ENCODE peak calls at places on chromosomes 16 and 17, in ten cellular contexts. V, Z, C, J, K, T, F, N, R and I are unnamed samples.

GRCh38 chr17:45784583-45785372 is 658 bp downstream of the CRHR1 start:
- DNase-seq in V (peak), Z (peak), C (no peak), J (peak), K (no peak), T (no peak), F (no peak), N (no peak), R (no peak), I (peak)

GRCh38 chr16:48165961-48166578 is 10.3 kb upstream of the ABCC12 start:
- DNase-seq in V (no peak), Z (no peak), C (no peak), J (no peak), K (no peak), T (no peak), F (no peak), N (peak), R (no peak), I (no peak)

GRCh38 chr17:55547027-55547670 is 35.9 kb upstream of the SMIM36 start:
- DNase-seq in V (no peak), Z (no peak), C (no peak), J (no peak), K (no peak), T (no peak), F (no peak), N (peak), R (no peak), I (no peak)

GRCh38 chr17:1640329-1641064 is 5.0 kb downstream of the SCARF1 start:
- DNase-seq in V (no peak), Z (no peak), C (no peak), J (peak), K (no peak), T (no peak), F (no peak), N (no peak), R (no peak), I (no peak)

GRCh38 chr16:79261461-79261860 is 339.1 kb downstream of the MAF start:
- DNase-seq in V (peak), Z (peak), C (no peak), J (peak), K (no peak), T (no peak), F (no peak), N (no peak), R (no peak), I (peak)

GRCh38 chr16:81429045-81429521 is 15.5 kb upstream of the CMIP start:
- DNase-seq in V (peak), Z (no peak), C (no peak), J (no peak), K (no peak), T (no peak), F (no peak), N (peak), R (peak), I (peak)

GRCh38 chr17:80101946-80102706 is 745 bp downstream of the GAA start:
- DNase-seq in V (no peak), Z (peak), C (no peak), J (no peak), K (peak), T (no peak), F (no peak), N (peak), R (no peak), I (peak)

GRCh38 chr17:51638909-51639308 is 378.6 kb downstream of the UTP18 start:
- DNase-seq in V (no peak), Z (no peak), C (no peak), J (no peak), K (no peak), T (no peak), F (no peak), N (no peak), R (no peak), I (no peak)

GRCh38 chr17:30230596-30231125 is 4.8 kb downstream of the SLC6A4 start:
- DNase-seq in V (no peak), Z (no peak), C (no peak), J (no peak), K (no peak), T (no peak), F (no peak), N (peak), R (no peak), I (no peak)

GRCh38 chr17:65190467-65191095 is 53.4 kb downstream of the RGS9 start:
- DNase-seq in V (no peak), Z (no peak), C (no peak), J (no peak), K (no peak), T (no peak), F (no peak), N (peak), R (no peak), I (no peak)

GRCh38 chr17:71447644-71448043 is 673.2 kb upstream of the SOX9 start:
- DNase-seq in V (no peak), Z (no peak), C (no peak), J (no peak), K (no peak), T (no peak), F (no peak), N (no peak), R (no peak), I (no peak)

GRCh38 chr17:3959295-3959899 is 4.8 kb downstream of the ATP2A3 start:
- DNase-seq in V (no peak), Z (peak), C (no peak), J (no peak), K (no peak), T (peak), F (no peak), N (peak), R (no peak), I (no peak)

GRCh38 chr16:85400305-85401205 is 212.6 kb upstream of the GSE1 start:
- DNase-seq in V (peak), Z (no peak), C (peak), J (no peak), K (peak), T (no peak), F (no peak), N (no peak), R (no peak), I (no peak)

GRCh38 chr17:73411330-73411747 is 99.5 kb upstream of the CDC42EP4 start:
- DNase-seq in V (no peak), Z (no peak), C (peak), J (no peak), K (no peak), T (no peak), F (no peak), N (no peak), R (no peak), I (no peak)

GRCh38 chr17:77308768-77309726 is 168.3 kb downstream of the SEC14L1 start:
- DNase-seq in V (no peak), Z (peak), C (peak), J (peak), K (no peak), T (no peak), F (no peak), N (peak), R (no peak), I (no peak)

DNA sequence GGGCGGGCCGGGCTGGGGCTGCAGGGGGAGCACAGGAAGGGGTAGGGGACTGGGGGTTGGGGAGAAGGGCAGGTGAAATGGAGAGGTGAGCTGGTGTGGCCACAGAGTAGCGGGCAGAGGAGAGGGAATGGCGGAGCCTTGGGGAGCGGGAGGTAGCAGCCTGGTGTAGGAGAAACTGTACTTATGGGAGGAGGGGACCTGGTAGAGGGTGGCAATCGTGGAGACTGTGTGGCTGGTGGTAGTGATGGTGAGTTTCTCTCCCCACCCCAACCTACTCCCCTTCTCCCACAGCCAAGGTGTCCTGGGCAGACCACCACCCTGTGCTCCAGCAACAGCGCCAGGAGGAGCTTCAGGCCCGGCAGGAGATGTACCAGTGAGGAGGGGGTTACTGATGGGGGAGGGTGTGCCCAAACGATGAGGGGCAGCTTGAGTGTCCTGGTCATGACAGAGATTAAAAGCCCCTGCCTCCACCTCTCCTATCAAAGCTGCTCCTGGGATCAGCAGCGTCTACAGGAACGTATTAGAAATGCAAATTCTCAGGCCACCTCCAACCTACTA is 831 bp downstream of the ALOX15B start:
- DNase-seq in V (no peak), Z (no peak), C (no peak), J (no peak), K (no peak), T (no peak), F (no peak), N (no peak), R (no peak), I (no peak)
- H3K4me3 ChIP-seq in V (no peak), Z (no peak), C (no peak), J (no peak), K (peak), T (no peak), F (no peak), N (no peak), R (no peak), I (no peak)

GRCh38 chr17:74695629-74696028 is 17.1 kb downstream of the CD300LF start:
- DNase-seq in V (no peak), Z (no peak), C (no peak), J (no peak), K (no peak), T (no peak), F (no peak), N (no peak), R (no peak), I (no peak)
- TF ChIP-seq CTCF in V (no peak), Z (no peak), C (no peak), J (no peak), K (no peak), T (no peak), F (no peak), N (no peak), R (no peak), I (peak)

DNA sequence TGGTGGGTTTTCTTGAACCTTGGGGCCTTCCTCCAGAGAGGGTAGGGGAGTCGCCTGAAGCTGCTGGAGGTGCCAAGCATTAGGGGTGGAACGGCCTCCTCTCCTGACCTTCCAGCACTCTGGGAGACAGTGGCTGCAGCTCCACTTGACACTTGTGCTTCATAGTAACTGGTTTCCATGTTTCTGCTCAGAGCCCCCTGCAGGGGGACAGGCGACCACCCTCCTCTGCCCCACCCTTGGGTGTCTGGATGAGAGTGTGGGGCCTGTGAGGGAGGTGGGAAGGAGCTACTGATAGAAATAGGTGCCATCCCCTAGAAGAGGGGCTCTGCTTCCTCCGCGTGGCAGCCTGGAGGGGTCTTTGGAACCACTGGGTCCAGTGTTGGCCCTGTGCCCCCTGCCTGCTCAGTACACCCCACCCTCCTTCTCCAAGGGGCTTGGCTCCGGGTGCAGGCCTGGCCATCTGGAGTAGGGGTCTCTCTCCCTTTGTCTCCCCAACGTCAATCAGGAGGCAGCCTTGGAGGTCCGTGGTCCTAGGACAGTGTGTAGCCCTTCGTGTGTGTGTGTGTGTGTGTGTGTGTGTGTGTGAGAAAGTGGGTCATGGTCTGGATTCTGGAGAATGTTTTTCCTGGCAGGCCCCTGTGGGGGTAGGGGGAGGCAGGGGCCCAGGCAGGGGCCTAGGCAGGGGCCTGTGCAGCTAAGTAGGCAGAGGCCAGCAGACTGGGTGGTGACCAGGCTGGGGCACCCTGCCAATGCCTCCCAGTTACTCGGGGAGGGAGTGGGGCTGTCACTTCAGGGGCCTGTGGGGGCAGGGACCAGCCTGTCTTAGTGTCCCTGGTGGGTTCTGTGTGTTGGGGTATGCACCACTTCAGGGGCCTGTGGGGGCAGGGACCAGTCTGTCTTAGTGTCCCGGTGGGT is 4.9 kb downstream of the LASP1 start:
- DNase-seq in V (no peak), Z (no peak), C (no peak), J (no peak), K (no peak), T (no peak), F (no peak), N (no peak), R (no peak), I (no peak)
- H3K27ac ChIP-seq in V (peak), Z (peak), C (peak), J (peak), K (peak), T (peak), F (peak), N (peak), R (peak), I (no peak)

GRCh38 chr17:7041607-7042506 is 2.0 kb downstream of the SLC16A11 start:
- DNase-seq in V (no peak), Z (peak), C (no peak), J (no peak), K (no peak), T (no peak), F (no peak), N (no peak), R (no peak), I (no peak)

GRCh38 chr17:7043544-7044268 is at the start of gene SLC16A11:
- DNase-seq in V (peak), Z (peak), C (no peak), J (peak), K (peak), T (no peak), F (no peak), N (peak), R (no peak), I (peak)

GRCh38 chr17:7045492-7046126 is 1.7 kb upstream of the SLC16A11 start:
- DNase-seq in V (no peak), Z (peak), C (no peak), J (no peak), K (no peak), T (peak), F (peak), N (peak), R (peak), I (no peak)

GRCh38 chr17:7042507-7043194 is 1.2 kb downstream of the SLC16A11 start:
- DNase-seq in V (no peak), Z (no peak), C (no peak), J (no peak), K (no peak), T (no peak), F (no peak), N (no peak), R (no peak), I (no peak)

DNA sequence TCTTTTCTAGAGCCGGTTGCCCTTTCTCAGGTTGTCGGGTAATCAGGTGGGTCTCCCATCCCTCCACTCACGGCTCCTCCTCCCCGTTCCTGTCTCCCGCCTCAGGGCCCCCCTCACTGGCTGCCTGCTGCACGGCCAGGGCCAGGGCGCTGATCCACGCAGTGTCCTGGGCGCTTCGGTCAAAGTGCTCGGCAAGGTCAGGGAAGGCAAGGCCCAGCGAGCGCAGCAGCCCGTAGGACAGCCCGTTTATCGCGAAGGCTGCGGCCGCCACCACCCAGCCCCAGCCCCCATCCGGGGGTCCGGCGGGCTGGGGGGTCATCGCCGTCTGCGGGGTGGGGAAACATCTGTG is 723 bp downstream of the SLC16A11 start:
- DNase-seq in V (no peak), Z (no peak), C (no peak), J (no peak), K (no peak), T (no peak), F (no peak), N (no peak), R (no peak), I (no peak)
- H3K4me3 ChIP-seq in V (peak), Z (peak), C (peak), J (peak), K (peak), T (peak), F (peak), N (no peak), R (no peak), I (no peak)